ENCODE peak calls at places on chromosome X, in four cellular contexts. U is kidney; Q is transverse colon; S is CD8-positive, alpha-beta T cell. V is an unnamed sample.

GRCh38 chrX:132071260-132071659 is 48.2 kb downstream of the STK26 start:
- DNase-seq in U (no peak), Q (no peak), S (no peak), V (no peak)

GRCh38 chrX:37658352-37659030 is 27.1 kb upstream of the XK start:
- DNase-seq in U (no peak), Q (no peak), S (no peak), V (no peak)

GRCh38 chrX:106481341-106481740 is 130.4 kb upstream of the RADX start:
- DNase-seq in U (no peak), Q (peak; percentile 35), S (peak; percentile 22), V (no peak)

GRCh38 chrX:107979534-107979933 is 2.6 kb downstream of the TEX13B start:
- DNase-seq in U (no peak), Q (no peak), S (no peak), V (no peak)

GRCh38 chrX:147894332-147894870 is 17.3 kb upstream of the FMR1 start:
- DNase-seq in U (no peak), Q (no peak), S (no peak), V (no peak)

GRCh38 chrX:68832101-68832416 is 3.2 kb downstream of the EFNB1 start:
- DNase-seq in U (peak; percentile 76), Q (peak; percentile 60), S (no peak), V (no peak)

GRCh38 chrX:153622661-153623309 is 23.8 kb upstream of the CCNQ start:
- DNase-seq in U (no peak), Q (no peak), S (no peak), V (no peak)

GRCh38 chrX:24466025-24466424 is 939 bp downstream of the PDK3 start:
- DNase-seq in U (no peak), Q (no peak), S (no peak), V (no peak)

GRCh38 chrX:37834937-37835336 is 12.4 kb downstream of the DYNLT3 start:
- DNase-seq in U (no peak), Q (no peak), S (no peak), V (no peak)

GRCh38 chrX:17550011-17550410 is 175.0 kb downstream of the NHS start:
- DNase-seq in U (no peak), Q (no peak), S (no peak), V (no peak)

GRCh38 chrX:34880656-34881055 is 61.9 kb upstream of the FAM47B start:
- DNase-seq in U (no peak), Q (no peak), S (no peak), V (no peak)

GRCh38 chrX:9884031-9884779 is 83.0 kb upstream of the CLDN34 start:
- DNase-seq in U (no peak), Q (no peak), S (no peak), V (no peak)

GRCh38 chrX:41781500-41781899 is 57.5 kb downstream of the GPR82 start:
- DNase-seq in U (no peak), Q (no peak), S (no peak), V (no peak)

GRCh38 chrX:129717902-129718301 is 20.9 kb upstream of the XPNPEP2 start:
- DNase-seq in U (no peak), Q (no peak), S (no peak), V (no peak)

GRCh38 chrX:64206556-64207162 is 1.2 kb upstream of the AMER1 start:
- DNase-seq in U (no peak), Q (peak; percentile 10), S (no peak), V (no peak)

GRCh38 chrX:87706134-87706533 is 188.5 kb downstream of the KLHL4 start:
- DNase-seq in U (no peak), Q (no peak), S (no peak), V (no peak)

GRCh38 chrX:17830211-17830610 is 30.9 kb downstream of the RAI2 start:
- DNase-seq in U (no peak), Q (no peak), S (no peak), V (no peak)

GRCh38 chrX:69320116-69320515 is 154.9 kb upstream of the PJA1 start:
- DNase-seq in U (no peak), Q (no peak), S (no peak), V (no peak)

GRCh38 chrX:22105231-22105630 is 73.1 kb downstream of the PHEX start:
- DNase-seq in U (no peak), Q (no peak), S (no peak), V (no peak)

GRCh38 chrX:99750721-99751120 is 659.4 kb downstream of the PCDH19 start:
- DNase-seq in U (no peak), Q (no peak), S (no peak), V (no peak)
- H3K9me3 ChIP-seq in U (no peaks in the 10 kb centered on the region), Q (no peaks in the 10 kb centered on the region), S (no peaks in the 10 kb centered on the region), V (no peaks in the 10 kb centered on the region)

DNA sequence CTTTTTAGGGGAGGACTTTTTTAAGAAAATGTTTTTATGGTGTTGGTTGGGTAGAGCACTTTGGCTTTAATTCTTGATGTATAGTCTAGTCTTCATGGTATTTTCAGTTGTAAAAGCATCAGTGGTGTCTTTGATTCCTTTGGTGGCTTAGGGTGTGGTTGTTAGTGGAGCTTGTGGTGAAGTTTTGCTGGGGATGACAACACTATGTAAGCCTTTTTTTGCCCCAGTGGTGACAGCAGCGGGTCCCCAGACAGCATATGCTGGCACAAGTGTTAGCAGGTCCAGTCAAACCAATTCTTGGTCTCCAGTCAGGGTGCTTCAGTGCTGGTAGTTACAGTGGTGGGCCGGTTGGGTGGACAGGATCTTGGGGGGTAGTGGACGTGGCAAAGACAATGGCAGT is 52.0 kb downstream of the CHIC1 start:
- DNase-seq in U (no peak), Q (no peak), S (no peak), V (no peak)
- H3K9me3 ChIP-seq in U (no peaks in the 10 kb centered on the region), Q (no peaks in the 10 kb centered on the region), S (no peaks in the 10 kb centered on the region), V (peaks cover 16% of the 10 kb centered on the region)

GRCh38 chrX:133670394-133670793 is 255.1 kb upstream of the GPC4 start:
- DNase-seq in U (no peak), Q (no peak), S (no peak), V (no peak)
- H3K9me3 ChIP-seq in U (no peaks in the 10 kb centered on the region), Q (no peaks in the 10 kb centered on the region), S (no peaks in the 10 kb centered on the region), V (no peaks in the 10 kb centered on the region)

GRCh38 chrX:44228621-44229020 is 114.9 kb downstream of the EFHC2 start:
- DNase-seq in U (no peak), Q (no peak), S (no peak), V (no peak)
- H3K9me3 ChIP-seq in U (no peaks in the 10 kb centered on the region), Q (no peaks in the 10 kb centered on the region), S (no peaks in the 10 kb centered on the region), V (no peaks in the 10 kb centered on the region)

GRCh38 chrX:48715066-48715465 is 18.5 kb downstream of the SUV39H1 start:
- DNase-seq in U (no peak), Q (no peak), S (no peak), V (no peak)
- H3K9me3 ChIP-seq in U (no peaks in the 10 kb centered on the region), Q (no peaks in the 10 kb centered on the region), S (no peaks in the 10 kb centered on the region), V (no peaks in the 10 kb centered on the region)

DNA sequence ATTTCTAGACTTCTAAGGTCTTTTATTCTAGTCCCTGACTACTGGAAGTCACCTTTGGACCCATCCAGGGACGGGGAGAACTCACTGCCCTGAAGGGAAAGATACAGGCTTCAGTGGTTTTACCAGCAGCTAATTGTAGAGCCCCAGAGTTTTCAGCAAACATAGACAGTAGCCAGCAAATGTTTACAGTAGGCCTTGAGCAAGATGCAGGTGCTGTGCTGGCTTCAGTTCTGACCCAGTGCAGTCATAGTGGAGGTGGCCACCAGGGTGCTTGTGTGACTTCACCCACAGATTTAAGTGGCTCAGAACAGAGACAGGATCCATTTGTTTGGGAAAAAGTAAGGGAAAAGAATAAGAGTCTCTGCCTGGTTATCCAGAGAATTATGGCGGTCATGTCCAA is 384.4 kb upstream of the AR start:
- DNase-seq in U (no peak), Q (no peak), S (no peak), V (no peak)
- H3K9me3 ChIP-seq in U (no peaks in the 10 kb centered on the region), Q (no peaks in the 10 kb centered on the region), S (no peaks in the 10 kb centered on the region), V (no peaks in the 10 kb centered on the region)

GRCh38 chrX:30831082-30831481 is 58.0 kb downstream of the TAB3 start:
- DNase-seq in U (no peak), Q (no peak), S (peak; percentile 12), V (no peak)
- H3K9me3 ChIP-seq in U (no peaks in the 10 kb centered on the region), Q (no peaks in the 10 kb centered on the region), S (no peaks in the 10 kb centered on the region), V (no peaks in the 10 kb centered on the region)

GRCh38 chrX:149490100-149490499 is 15.0 kb downstream of the IDS start:
- DNase-seq in U (no peak), Q (no peak), S (no peak), V (no peak)

GRCh38 chrX:149491812-149492211 is 13.3 kb downstream of the IDS start:
- DNase-seq in U (no peak), Q (peak; percentile 47), S (no peak), V (no peak)

GRCh38 chrX:149487292-149487691 is 17.8 kb downstream of the IDS start:
- DNase-seq in U (no peak), Q (no peak), S (no peak), V (no peak)
- H3K9me3 ChIP-seq in U (no peaks in the 10 kb centered on the region), Q (no peaks in the 10 kb centered on the region), S (no peaks in the 10 kb centered on the region), V (no peaks in the 10 kb centered on the region)

DNA sequence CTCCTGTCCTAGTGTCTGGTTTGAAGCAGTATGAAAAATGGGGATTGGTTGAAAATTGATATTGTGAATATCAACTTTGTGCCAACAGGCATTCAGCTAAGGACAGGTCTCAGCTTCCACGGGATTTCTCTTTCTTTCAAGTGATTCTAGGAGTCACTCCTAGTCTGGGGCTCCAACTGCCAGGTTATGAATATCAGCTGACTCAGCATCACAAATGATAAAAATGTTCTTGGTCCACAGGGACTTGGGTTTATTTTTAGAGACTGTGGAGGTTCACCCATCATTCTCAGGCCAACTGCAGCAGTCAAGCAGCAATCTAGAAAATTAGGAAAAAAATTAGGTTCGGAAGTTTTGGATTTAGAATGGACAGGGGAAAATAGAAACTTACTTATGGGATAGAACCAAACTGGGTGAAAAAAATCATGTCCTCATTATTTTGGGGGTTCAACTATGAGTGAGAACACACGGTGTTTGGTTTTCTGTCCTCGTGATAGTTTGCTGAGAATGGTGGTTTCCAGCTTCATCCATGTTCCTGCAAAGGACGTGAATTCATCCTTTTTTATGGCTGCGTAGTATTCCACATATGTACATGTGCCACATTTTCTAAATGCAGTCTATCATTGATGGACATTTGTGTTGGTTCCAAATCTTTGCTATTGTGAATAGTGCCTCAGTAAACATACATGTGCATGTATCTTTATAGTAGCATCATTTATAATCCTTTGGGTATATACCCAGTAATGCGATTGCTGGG is 29.0 kb upstream of the TCP11X1 start:
- DNase-seq in U (no peak), Q (no peak), S (no peak), V (no peak)
- H3K9me3 ChIP-seq in U (no peaks in the 10 kb centered on the region), Q (no peaks in the 10 kb centered on the region), S (no peaks in the 10 kb centered on the region), V (no peaks in the 10 kb centered on the region)

DNA sequence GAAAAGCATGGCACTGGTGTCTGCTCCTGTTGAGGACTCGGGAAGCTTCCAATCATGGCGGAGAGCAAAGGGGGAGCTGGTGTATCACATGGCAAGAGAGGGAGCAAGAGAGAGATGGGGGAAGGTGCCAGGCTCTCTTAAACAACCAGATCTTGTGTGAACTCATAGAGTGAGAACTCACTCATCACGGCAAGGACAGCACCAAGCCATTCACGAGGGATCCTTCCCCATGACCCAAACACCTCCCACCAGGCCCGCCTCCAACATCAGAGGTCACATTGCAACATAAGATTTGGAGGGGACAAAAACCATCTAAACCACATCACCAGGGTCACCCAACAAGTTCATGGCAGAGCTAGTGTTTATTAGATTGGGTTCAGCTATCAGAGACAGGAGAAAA is 218.7 kb upstream of the BCOR start:
- DNase-seq in U (no peak), Q (no peak), S (no peak), V (no peak)
- H3K9me3 ChIP-seq in U (no peaks in the 10 kb centered on the region), Q (no peaks in the 10 kb centered on the region), S (no peaks in the 10 kb centered on the region), V (peaks cover 7% of the 10 kb centered on the region)

V was measured in CD4-positive, alpha-beta T cell.